ENCODE peak calls at places on chromosomes 11 and 22, in five cellular contexts. H is tibial nerve, C is fibroblast of lung, J is prostate gland, P is GM23338. U is an unnamed sample.

GRCh38 chr22:31044262-31044861 is 36.8 kb upstream of the SMTN start:
- DNase-seq in H (peak; percentile 39), C (peak; percentile 47), J (no peak), P (no peak), U (no peak)

GRCh38 chr11:33449798-33450197 is 192.6 kb downstream of the HIPK3 start:
- DNase-seq in H (no peak), C (no peak), J (no peak), P (no peak), U (no peak)

GRCh38 chr22:39277135-39277607 is 32.4 kb upstream of the PDGFB start:
- DNase-seq in H (no peak), C (peak; percentile 92), J (no peak), P (no peak), U (peak; percentile 59)

GRCh38 chr11:70834984-70835560 is 417.3 kb downstream of the SHANK2 start:
- DNase-seq in H (no peak), C (no peak), J (no peak), P (no peak), U (no peak)

GRCh38 chr11:72826191-72826941 is 12.2 kb downstream of the ATG16L2 start:
- DNase-seq in H (no peak), C (no peak), J (no peak), P (no peak), U (no peak)

GRCh38 chr11:43919852-43920597 is 22.4 kb upstream of the C11orf96 start:
- DNase-seq in H (no peak), C (peak; percentile 88), J (no peak), P (no peak), U (no peak)

GRCh38 chr11:66844496-66845142 is 1.4 kb downstream of the RCE1 start:
- DNase-seq in H (no peak), C (no peak), J (no peak), P (no peak), U (no peak)

GRCh38 chr11:111549869-111550203 is 9.3 kb downstream of the LAYN start:
- DNase-seq in H (no peak), C (no peak), J (no peak), P (no peak), U (no peak)

GRCh38 chr11:1106387-1106786 is 31.7 kb downstream of the MUC2 start:
- DNase-seq in H (no peak), C (no peak), J (no peak), P (no peak), U (no peak)

GRCh38 chr11:10629431-10630002 is 61.1 kb upstream of the LYVE1 start:
- DNase-seq in H (no peak), C (no peak), J (no peak), P (no peak), U (no peak)

GRCh38 chr11:10628506-10629236 is 60.2 kb upstream of the LYVE1 start:
- DNase-seq in H (no peak), C (no peak), J (no peak), P (no peak), U (no peak)

GRCh38 chr11:10627306-10627705 is 58.8 kb upstream of the LYVE1 start:
- DNase-seq in H (no peak), C (no peak), J (no peak), P (no peak), U (no peak)

GRCh38 chr11:10625982-10626311 is 57.5 kb upstream of the LYVE1 start:
- DNase-seq in H (no peak), C (no peak), J (no peak), P (no peak), U (no peak)

GRCh38 chr11:10627816-10628215 is 59.4 kb upstream of the LYVE1 start:
- DNase-seq in H (no peak), C (no peak), J (no peak), P (no peak), U (no peak)
- H3K4me1 ChIP-seq in H (peaks cover 15% of the 10 kb centered on the region), C (no peaks in the 10 kb centered on the region), J (no peaks in the 10 kb centered on the region), P (no peaks in the 10 kb centered on the region), U (no peaks in the 10 kb centered on the region)

GRCh38 chr11:46386005-46386331 is 4.5 kb downstream of the MDK start:
- DNase-seq in H (no peak), C (no peak), J (no peak), P (no peak), U (no peak)
- H3K27me3 ChIP-seq in H (peaks cover 5% of the 10 kb centered on the region), C (peaks cover 33% of the 10 kb centered on the region), J (peaks cover 3% of the 10 kb centered on the region), P (peaks cover 40% of the 10 kb centered on the region), U (peaks cover 52% of the 10 kb centered on the region)

GRCh38 chr11:126282742-126283591 is at the start of gene TIRAP:
- DNase-seq in H (peak; percentile 45), C (peak; percentile 52), J (peak; percentile 56), P (peak; percentile 73), U (peak; percentile 41)
- TF ChIP-seq CTCF in H (peak; percentile 49), C (no peak), J (no peak), P (peak; percentile 14), U (no peak)

GRCh38 chr22:20116376-20116950 is 559 bp downstream of the RANBP1 start:
- DNase-seq in H (no peak), C (no peak), J (no peak), P (peak; percentile 20), U (no peak)
- H3K4me1 ChIP-seq in H (peaks cover 82% of the 10 kb centered on the region), C (peaks cover 9% of the 10 kb centered on the region), J (peaks cover 3% of the 10 kb centered on the region), P (peaks cover 16% of the 10 kb centered on the region), U (peaks cover 3% of the 10 kb centered on the region)

GRCh38 chr22:37353839-37354238 is 71.5 kb downstream of the CYTH4 start:
- DNase-seq in H (no peak), C (no peak), J (no peak), P (no peak), U (peak; percentile 29)
- H3K27me3 ChIP-seq in H (no peaks in the 10 kb centered on the region), C (peaks cover 24% of the 10 kb centered on the region), J (no peaks in the 10 kb centered on the region), P (no peaks in the 10 kb centered on the region), U (peaks cover 26% of the 10 kb centered on the region)